ENCODE peak calls at places on chromosome 9, in ten cellular contexts. One of them, this sample, is unnamed.

GRCh38 chr9:80158150-80158549 is 586.4 kb downstream of the TLE4 start:
- DNase-seq in SK-MEL-5: no peak
- DNase-seq in cardiac fibroblast: no peak
- DNase-seq in neural progenitor cell: peak
- DNase-seq in tibial artery: no peak
- DNase-seq in transverse colon: no peak
- DNase-seq in endothelial cell: no peak
- DNase-seq in HCT116: no peak
- DNase-seq in NCI-H1092 treated with DMSO at 0.1 percent for 48 hours: no peak
- DNase-seq in stimulated activated CD4-positive, alpha-beta T cell treated with anti-CD3 and anti-CD28 coated beads, Interleukin-12 subunit alpha, Interleukin-12 subunit beta, amount 100 ng/mL, for 24 hours: no peak
- DNase-seq in this sample: no peak

GRCh38 chr9:6645153-6646027 is at the start of gene GLDC:
- DNase-seq in SK-MEL-5: peak
- DNase-seq in cardiac fibroblast: no peak
- DNase-seq in neural progenitor cell: peak
- DNase-seq in tibial artery: no peak
- DNase-seq in transverse colon: peak
- DNase-seq in endothelial cell: peak
- DNase-seq in HCT116: peak
- DNase-seq in NCI-H1092 treated with DMSO at 0.1 percent for 48 hours: peak
- DNase-seq in stimulated activated CD4-positive, alpha-beta T cell treated with anti-CD3 and anti-CD28 coated beads, Interleukin-12 subunit alpha, Interleukin-12 subunit beta, amount 100 ng/mL, for 24 hours: peak
- DNase-seq in this sample: no peak

GRCh38 chr9:34374905-34375552 is 1.7 kb downstream of the MYORG start:
- DNase-seq in SK-MEL-5: no peak
- DNase-seq in cardiac fibroblast: no peak
- DNase-seq in neural progenitor cell: peak
- DNase-seq in tibial artery: no peak
- DNase-seq in transverse colon: peak
- DNase-seq in endothelial cell: no peak
- DNase-seq in HCT116: no peak
- DNase-seq in NCI-H1092 treated with DMSO at 0.1 percent for 48 hours: no peak
- DNase-seq in stimulated activated CD4-positive, alpha-beta T cell treated with anti-CD3 and anti-CD28 coated beads, Interleukin-12 subunit alpha, Interleukin-12 subunit beta, amount 100 ng/mL, for 24 hours: no peak
- DNase-seq in this sample: no peak

GRCh38 chr9:111056554-111056953 is 18.3 kb upstream of the LPAR1 start:
- DNase-seq in SK-MEL-5: no peak
- DNase-seq in cardiac fibroblast: peak
- DNase-seq in neural progenitor cell: no peak
- DNase-seq in tibial artery: no peak
- DNase-seq in transverse colon: no peak
- DNase-seq in endothelial cell: no peak
- DNase-seq in HCT116: no peak
- DNase-seq in NCI-H1092 treated with DMSO at 0.1 percent for 48 hours: no peak
- DNase-seq in stimulated activated CD4-positive, alpha-beta T cell treated with anti-CD3 and anti-CD28 coated beads, Interleukin-12 subunit alpha, Interleukin-12 subunit beta, amount 100 ng/mL, for 24 hours: no peak
- DNase-seq in this sample: no peak

GRCh38 chr9:34663296-34663590 is 786 bp upstream of the CCL27 start:
- DNase-seq in SK-MEL-5: no peak
- DNase-seq in cardiac fibroblast: no peak
- DNase-seq in neural progenitor cell: no peak
- DNase-seq in tibial artery: no peak
- DNase-seq in transverse colon: no peak
- DNase-seq in endothelial cell: no peak
- DNase-seq in HCT116: no peak
- DNase-seq in NCI-H1092 treated with DMSO at 0.1 percent for 48 hours: no peak
- DNase-seq in stimulated activated CD4-positive, alpha-beta T cell treated with anti-CD3 and anti-CD28 coated beads, Interleukin-12 subunit alpha, Interleukin-12 subunit beta, amount 100 ng/mL, for 24 hours: no peak
- DNase-seq in this sample: no peak

GRCh38 chr9:73773896-73774295 is 622.2 kb downstream of the ANXA1 start:
- DNase-seq in SK-MEL-5: no peak
- DNase-seq in cardiac fibroblast: no peak
- DNase-seq in neural progenitor cell: no peak
- DNase-seq in tibial artery: no peak
- DNase-seq in transverse colon: no peak
- DNase-seq in endothelial cell: no peak
- DNase-seq in HCT116: no peak
- DNase-seq in NCI-H1092 treated with DMSO at 0.1 percent for 48 hours: no peak
- DNase-seq in stimulated activated CD4-positive, alpha-beta T cell treated with anti-CD3 and anti-CD28 coated beads, Interleukin-12 subunit alpha, Interleukin-12 subunit beta, amount 100 ng/mL, for 24 hours: no peak
- DNase-seq in this sample: no peak

GRCh38 chr9:13688223-13688989 is 408.9 kb upstream of the MPDZ start:
- DNase-seq in SK-MEL-5: no peak
- DNase-seq in cardiac fibroblast: peak
- DNase-seq in neural progenitor cell: peak
- DNase-seq in tibial artery: no peak
- DNase-seq in transverse colon: no peak
- DNase-seq in endothelial cell: no peak
- DNase-seq in HCT116: no peak
- DNase-seq in NCI-H1092 treated with DMSO at 0.1 percent for 48 hours: no peak
- DNase-seq in stimulated activated CD4-positive, alpha-beta T cell treated with anti-CD3 and anti-CD28 coated beads, Interleukin-12 subunit alpha, Interleukin-12 subunit beta, amount 100 ng/mL, for 24 hours: no peak
- DNase-seq in this sample: no peak

GRCh38 chr9:132556701-132557100 is 25.7 kb upstream of the BARHL1 start:
- DNase-seq in SK-MEL-5: no peak
- DNase-seq in cardiac fibroblast: no peak
- DNase-seq in neural progenitor cell: peak
- DNase-seq in tibial artery: no peak
- DNase-seq in transverse colon: no peak
- DNase-seq in endothelial cell: no peak
- DNase-seq in HCT116: no peak
- DNase-seq in NCI-H1092 treated with DMSO at 0.1 percent for 48 hours: no peak
- DNase-seq in stimulated activated CD4-positive, alpha-beta T cell treated with anti-CD3 and anti-CD28 coated beads, Interleukin-12 subunit alpha, Interleukin-12 subunit beta, amount 100 ng/mL, for 24 hours: no peak
- DNase-seq in this sample: no peak

GRCh38 chr9:35470894-35471293 is 19.0 kb upstream of the RUSC2 start:
- DNase-seq in SK-MEL-5: no peak
- DNase-seq in cardiac fibroblast: peak
- DNase-seq in neural progenitor cell: no peak
- DNase-seq in tibial artery: peak
- DNase-seq in transverse colon: no peak
- DNase-seq in endothelial cell: no peak
- DNase-seq in HCT116: no peak
- DNase-seq in NCI-H1092 treated with DMSO at 0.1 percent for 48 hours: no peak
- DNase-seq in stimulated activated CD4-positive, alpha-beta T cell treated with anti-CD3 and anti-CD28 coated beads, Interleukin-12 subunit alpha, Interleukin-12 subunit beta, amount 100 ng/mL, for 24 hours: no peak
- DNase-seq in this sample: no peak

GRCh38 chr9:94740191-94740874 is 13.8 kb downstream of the AOPEP start:
- DNase-seq in SK-MEL-5: peak
- DNase-seq in cardiac fibroblast: no peak
- DNase-seq in neural progenitor cell: no peak
- DNase-seq in tibial artery: no peak
- DNase-seq in transverse colon: no peak
- DNase-seq in endothelial cell: no peak
- DNase-seq in HCT116: no peak
- DNase-seq in NCI-H1092 treated with DMSO at 0.1 percent for 48 hours: no peak
- DNase-seq in stimulated activated CD4-positive, alpha-beta T cell treated with anti-CD3 and anti-CD28 coated beads, Interleukin-12 subunit alpha, Interleukin-12 subunit beta, amount 100 ng/mL, for 24 hours: no peak
- DNase-seq in this sample: no peak

GRCh38 chr9:89471390-89471789 is 26.5 kb downstream of the SEMA4D start:
- DNase-seq in SK-MEL-5: no peak
- DNase-seq in cardiac fibroblast: no peak
- DNase-seq in neural progenitor cell: no peak
- DNase-seq in tibial artery: no peak
- DNase-seq in transverse colon: no peak
- DNase-seq in endothelial cell: no peak
- DNase-seq in HCT116: no peak
- DNase-seq in NCI-H1092 treated with DMSO at 0.1 percent for 48 hours: no peak
- DNase-seq in stimulated activated CD4-positive, alpha-beta T cell treated with anti-CD3 and anti-CD28 coated beads, Interleukin-12 subunit alpha, Interleukin-12 subunit beta, amount 100 ng/mL, for 24 hours: no peak
- DNase-seq in this sample: no peak

GRCh38 chr9:120982851-120983250 is 56.3 kb upstream of the TRAF1 start:
- DNase-seq in SK-MEL-5: no peak
- DNase-seq in cardiac fibroblast: peak
- DNase-seq in neural progenitor cell: no peak
- DNase-seq in tibial artery: no peak
- DNase-seq in transverse colon: no peak
- DNase-seq in endothelial cell: no peak
- DNase-seq in HCT116: no peak
- DNase-seq in NCI-H1092 treated with DMSO at 0.1 percent for 48 hours: no peak
- DNase-seq in stimulated activated CD4-positive, alpha-beta T cell treated with anti-CD3 and anti-CD28 coated beads, Interleukin-12 subunit alpha, Interleukin-12 subunit beta, amount 100 ng/mL, for 24 hours: no peak
- DNase-seq in this sample: no peak

GRCh38 chr9:108100571-108100970 is 611.0 kb upstream of the KLF4 start:
- DNase-seq in SK-MEL-5: no peak
- DNase-seq in cardiac fibroblast: no peak
- DNase-seq in neural progenitor cell: no peak
- DNase-seq in tibial artery: no peak
- DNase-seq in transverse colon: no peak
- DNase-seq in endothelial cell: no peak
- DNase-seq in HCT116: no peak
- DNase-seq in NCI-H1092 treated with DMSO at 0.1 percent for 48 hours: no peak
- DNase-seq in stimulated activated CD4-positive, alpha-beta T cell treated with anti-CD3 and anti-CD28 coated beads, Interleukin-12 subunit alpha, Interleukin-12 subunit beta, amount 100 ng/mL, for 24 hours: no peak
- DNase-seq in this sample: no peak

GRCh38 chr9:121233906-121234901 is 32.5 kb upstream of the RAB14 start:
- DNase-seq in SK-MEL-5: peak
- DNase-seq in cardiac fibroblast: peak
- DNase-seq in neural progenitor cell: no peak
- DNase-seq in tibial artery: no peak
- DNase-seq in transverse colon: no peak
- DNase-seq in endothelial cell: no peak
- DNase-seq in HCT116: no peak
- DNase-seq in NCI-H1092 treated with DMSO at 0.1 percent for 48 hours: no peak
- DNase-seq in stimulated activated CD4-positive, alpha-beta T cell treated with anti-CD3 and anti-CD28 coated beads, Interleukin-12 subunit alpha, Interleukin-12 subunit beta, amount 100 ng/mL, for 24 hours: no peak
- DNase-seq in this sample: no peak

GRCh38 chr9:120579750-120580590 is at the start of gene CDK5RAP2:
- DNase-seq in SK-MEL-5: peak
- DNase-seq in cardiac fibroblast: peak
- DNase-seq in neural progenitor cell: peak
- DNase-seq in tibial artery: peak
- DNase-seq in transverse colon: peak
- DNase-seq in endothelial cell: peak
- DNase-seq in HCT116: peak
- DNase-seq in NCI-H1092 treated with DMSO at 0.1 percent for 48 hours: peak
- DNase-seq in stimulated activated CD4-positive, alpha-beta T cell treated with anti-CD3 and anti-CD28 coated beads, Interleukin-12 subunit alpha, Interleukin-12 subunit beta, amount 100 ng/mL, for 24 hours: peak
- DNase-seq in this sample: peak

GRCh38 chr9:86116425-86116824 is 17.1 kb upstream of the GOLM1 start:
- DNase-seq in SK-MEL-5: no peak
- DNase-seq in cardiac fibroblast: no peak
- DNase-seq in neural progenitor cell: peak
- DNase-seq in tibial artery: no peak
- DNase-seq in transverse colon: no peak
- DNase-seq in endothelial cell: no peak
- DNase-seq in HCT116: no peak
- DNase-seq in NCI-H1092 treated with DMSO at 0.1 percent for 48 hours: no peak
- DNase-seq in stimulated activated CD4-positive, alpha-beta T cell treated with anti-CD3 and anti-CD28 coated beads, Interleukin-12 subunit alpha, Interleukin-12 subunit beta, amount 100 ng/mL, for 24 hours: no peak
- DNase-seq in this sample: no peak

GRCh38 chr9:114314256-114314867 is 8.5 kb upstream of the ORM1 start:
- DNase-seq in SK-MEL-5: no peak
- DNase-seq in cardiac fibroblast: no peak
- DNase-seq in neural progenitor cell: no peak
- DNase-seq in tibial artery: peak
- DNase-seq in transverse colon: no peak
- DNase-seq in endothelial cell: no peak
- DNase-seq in HCT116: no peak
- DNase-seq in NCI-H1092 treated with DMSO at 0.1 percent for 48 hours: no peak
- DNase-seq in stimulated activated CD4-positive, alpha-beta T cell treated with anti-CD3 and anti-CD28 coated beads, Interleukin-12 subunit alpha, Interleukin-12 subunit beta, amount 100 ng/mL, for 24 hours: no peak
- DNase-seq in this sample: no peak

GRCh38 chr9:110897899-110898298 is 140.4 kb downstream of the LPAR1 start:
- DNase-seq in SK-MEL-5: no peak
- DNase-seq in cardiac fibroblast: peak
- DNase-seq in neural progenitor cell: no peak
- DNase-seq in tibial artery: no peak
- DNase-seq in transverse colon: no peak
- DNase-seq in endothelial cell: no peak
- DNase-seq in HCT116: no peak
- DNase-seq in NCI-H1092 treated with DMSO at 0.1 percent for 48 hours: no peak
- DNase-seq in stimulated activated CD4-positive, alpha-beta T cell treated with anti-CD3 and anti-CD28 coated beads, Interleukin-12 subunit alpha, Interleukin-12 subunit beta, amount 100 ng/mL, for 24 hours: no peak
- DNase-seq in this sample: no peak

GRCh38 chr9:13588151-13589043 is 308.9 kb upstream of the MPDZ start:
- DNase-seq in SK-MEL-5: peak
- DNase-seq in cardiac fibroblast: peak
- DNase-seq in neural progenitor cell: no peak
- DNase-seq in tibial artery: no peak
- DNase-seq in transverse colon: no peak
- DNase-seq in endothelial cell: no peak
- DNase-seq in HCT116: no peak
- DNase-seq in NCI-H1092 treated with DMSO at 0.1 percent for 48 hours: peak
- DNase-seq in stimulated activated CD4-positive, alpha-beta T cell treated with anti-CD3 and anti-CD28 coated beads, Interleukin-12 subunit alpha, Interleukin-12 subunit beta, amount 100 ng/mL, for 24 hours: no peak
- DNase-seq in this sample: no peak

GRCh38 chr9:128610889-128611288 is 45.8 kb downstream of the DYNC2I2 start:
- DNase-seq in SK-MEL-5: peak
- DNase-seq in cardiac fibroblast: no peak
- DNase-seq in neural progenitor cell: no peak
- DNase-seq in tibial artery: no peak
- DNase-seq in transverse colon: no peak
- DNase-seq in endothelial cell: no peak
- DNase-seq in HCT116: no peak
- DNase-seq in NCI-H1092 treated with DMSO at 0.1 percent for 48 hours: no peak
- DNase-seq in stimulated activated CD4-positive, alpha-beta T cell treated with anti-CD3 and anti-CD28 coated beads, Interleukin-12 subunit alpha, Interleukin-12 subunit beta, amount 100 ng/mL, for 24 hours: no peak
- DNase-seq in this sample: no peak

GRCh38 chr9:107246259-107247254 is 36.5 kb upstream of the RAD23B start:
- DNase-seq in SK-MEL-5: peak
- DNase-seq in cardiac fibroblast: no peak
- DNase-seq in neural progenitor cell: peak
- DNase-seq in tibial artery: no peak
- DNase-seq in transverse colon: no peak
- DNase-seq in endothelial cell: peak
- DNase-seq in HCT116: no peak
- DNase-seq in NCI-H1092 treated with DMSO at 0.1 percent for 48 hours: no peak
- DNase-seq in stimulated activated CD4-positive, alpha-beta T cell treated with anti-CD3 and anti-CD28 coated beads, Interleukin-12 subunit alpha, Interleukin-12 subunit beta, amount 100 ng/mL, for 24 hours: no peak
- DNase-seq in this sample: no peak

GRCh38 chr9:137761032-137761431 is 116.5 kb upstream of the CACNA1B start:
- DNase-seq in SK-MEL-5: no peak
- DNase-seq in cardiac fibroblast: no peak
- DNase-seq in neural progenitor cell: no peak
- DNase-seq in tibial artery: no peak
- DNase-seq in transverse colon: no peak
- DNase-seq in endothelial cell: no peak
- DNase-seq in HCT116: no peak
- DNase-seq in NCI-H1092 treated with DMSO at 0.1 percent for 48 hours: no peak
- DNase-seq in stimulated activated CD4-positive, alpha-beta T cell treated with anti-CD3 and anti-CD28 coated beads, Interleukin-12 subunit alpha, Interleukin-12 subunit beta, amount 100 ng/mL, for 24 hours: no peak
- DNase-seq in this sample: no peak

GRCh38 chr9:94908583-94909249 is 182.2 kb downstream of the AOPEP start:
- DNase-seq in SK-MEL-5: no peak
- DNase-seq in cardiac fibroblast: no peak
- DNase-seq in neural progenitor cell: no peak
- DNase-seq in tibial artery: no peak
- DNase-seq in transverse colon: no peak
- DNase-seq in endothelial cell: no peak
- DNase-seq in HCT116: no peak
- DNase-seq in NCI-H1092 treated with DMSO at 0.1 percent for 48 hours: no peak
- DNase-seq in stimulated activated CD4-positive, alpha-beta T cell treated with anti-CD3 and anti-CD28 coated beads, Interleukin-12 subunit alpha, Interleukin-12 subunit beta, amount 100 ng/mL, for 24 hours: no peak
- DNase-seq in this sample: no peak

GRCh38 chr9:129459550-129460322 is 161.2 kb downstream of the C9orf50 start:
- DNase-seq in SK-MEL-5: no peak
- DNase-seq in cardiac fibroblast: no peak
- DNase-seq in neural progenitor cell: no peak
- DNase-seq in tibial artery: no peak
- DNase-seq in transverse colon: peak
- DNase-seq in endothelial cell: no peak
- DNase-seq in HCT116: no peak
- DNase-seq in NCI-H1092 treated with DMSO at 0.1 percent for 48 hours: peak
- DNase-seq in stimulated activated CD4-positive, alpha-beta T cell treated with anti-CD3 and anti-CD28 coated beads, Interleukin-12 subunit alpha, Interleukin-12 subunit beta, amount 100 ng/mL, for 24 hours: peak
- DNase-seq in this sample: no peak

GRCh38 chr9:6410653-6411052 is 2.3 kb upstream of the UHRF2 start:
- DNase-seq in SK-MEL-5: no peak
- DNase-seq in cardiac fibroblast: no peak
- DNase-seq in neural progenitor cell: no peak
- DNase-seq in tibial artery: no peak
- DNase-seq in transverse colon: no peak
- DNase-seq in endothelial cell: no peak
- DNase-seq in HCT116: no peak
- DNase-seq in NCI-H1092 treated with DMSO at 0.1 percent for 48 hours: no peak
- DNase-seq in stimulated activated CD4-positive, alpha-beta T cell treated with anti-CD3 and anti-CD28 coated beads, Interleukin-12 subunit alpha, Interleukin-12 subunit beta, amount 100 ng/mL, for 24 hours: no peak
- DNase-seq in this sample: no peak

GRCh38 chr9:127124091-127124490 is 1.7 kb upstream of the ANGPTL2 start:
- DNase-seq in SK-MEL-5: no peak
- DNase-seq in cardiac fibroblast: no peak
- DNase-seq in neural progenitor cell: peak
- DNase-seq in tibial artery: no peak
- DNase-seq in transverse colon: no peak
- DNase-seq in endothelial cell: no peak
- DNase-seq in HCT116: no peak
- DNase-seq in NCI-H1092 treated with DMSO at 0.1 percent for 48 hours: no peak
- DNase-seq in stimulated activated CD4-positive, alpha-beta T cell treated with anti-CD3 and anti-CD28 coated beads, Interleukin-12 subunit alpha, Interleukin-12 subunit beta, amount 100 ng/mL, for 24 hours: no peak
- DNase-seq in this sample: no peak

GRCh38 chr9:120398286-120398685 is 181.7 kb downstream of the CDK5RAP2 start:
- DNase-seq in SK-MEL-5: no peak
- DNase-seq in cardiac fibroblast: peak
- DNase-seq in neural progenitor cell: no peak
- DNase-seq in tibial artery: no peak
- DNase-seq in transverse colon: no peak
- DNase-seq in endothelial cell: no peak
- DNase-seq in HCT116: no peak
- DNase-seq in NCI-H1092 treated with DMSO at 0.1 percent for 48 hours: no peak
- DNase-seq in stimulated activated CD4-positive, alpha-beta T cell treated with anti-CD3 and anti-CD28 coated beads, Interleukin-12 subunit alpha, Interleukin-12 subunit beta, amount 100 ng/mL, for 24 hours: no peak
- DNase-seq in this sample: no peak

GRCh38 chr9:131275332-131276106 is 791 bp downstream of the FAM78A start:
- DNase-seq in SK-MEL-5: no peak
- DNase-seq in cardiac fibroblast: no peak
- DNase-seq in neural progenitor cell: peak
- DNase-seq in tibial artery: no peak
- DNase-seq in transverse colon: peak
- DNase-seq in endothelial cell: peak
- DNase-seq in HCT116: no peak
- DNase-seq in NCI-H1092 treated with DMSO at 0.1 percent for 48 hours: no peak
- DNase-seq in stimulated activated CD4-positive, alpha-beta T cell treated with anti-CD3 and anti-CD28 coated beads, Interleukin-12 subunit alpha, Interleukin-12 subunit beta, amount 100 ng/mL, for 24 hours: no peak
- DNase-seq in this sample: no peak